ENCODE peak calls at places on chromosomes 11 and 22, in seven cellular contexts. X is A549, P is IMR-90, N is GM12878, M is H1, B is HepG2, I is K562. H is an unnamed sample. For H3K4me1, the result is how much of the 10 kb centered on the place peaks cover.

GRCh38 chr11:11500744-11501487 is 120.9 kb downstream of the GALNT18 start:
- DNase-seq in P (no peak), M (no peak), B (no peak), X (no peak), I (no peak), N (no peak), H (no peak)

GRCh38 chr11:24524156-24524555 is 27.3 kb downstream of the LUZP2 start:
- DNase-seq in X (no peak), P (peak), B (no peak), I (no peak), N (no peak), M (no peak), H (no peak)

GRCh38 chr11:104700609-104701008 is 197.7 kb downstream of the CASP12 start:
- DNase-seq in B (no peak), N (no peak), M (no peak), I (no peak), X (no peak), P (peak), H (no peak)

GRCh38 chr11:45301537-45302246 is 15.6 kb upstream of the SYT13 start:
- DNase-seq in B (no peak), X (no peak), P (no peak), N (no peak), M (no peak), I (no peak), H (no peak)

GRCh38 chr11:10906521-10906920 is 48.7 kb upstream of the ZBED5 start:
- DNase-seq in X (peak), N (no peak), I (no peak), M (no peak), B (no peak), P (peak), H (no peak)

GRCh38 chr11:121540627-121541026 is 87.9 kb upstream of the SORL1-AS1 start:
- DNase-seq in M (no peak), N (peak), X (no peak), P (no peak), I (no peak), B (no peak), H (no peak)

GRCh38 chr11:11065396-11065795 is 207.5 kb upstream of the ZBED5 start:
- DNase-seq in I (no peak), P (no peak), N (no peak), B (no peak), M (no peak), X (no peak), H (no peak)

GRCh38 chr22:48305726-48306235 is 1521.9 kb downstream of the BRD1 start:
- DNase-seq in P (no peak), X (no peak), N (no peak), I (no peak), B (no peak), M (no peak), H (no peak)

GRCh38 chr22:45602824-45603301 is 68.8 kb upstream of the ATXN10 start:
- DNase-seq in I (peak), P (no peak), X (peak), N (no peak), B (peak), M (peak), H (peak)

GRCh38 chr22:48605856-48606255 is 1221.8 kb downstream of the BRD1 start:
- DNase-seq in N (no peak), P (no peak), X (peak), B (peak), I (no peak), M (no peak), H (no peak)

GRCh38 chr11:125959511-125959910 is 13.7 kb downstream of the VSIG10L2 start:
- DNase-seq in B (no peak), I (no peak), X (no peak), M (no peak), N (no peak), P (no peak), H (no peak)

GRCh38 chr22:37171662-37172061 is 16.4 kb downstream of the C1QTNF6 start:
- DNase-seq in B (no peak), P (no peak), I (no peak), X (no peak), M (no peak), N (no peak), H (peak)

GRCh38 chr11:93032580-93032979 is 63.1 kb downstream of the MTNR1B start:
- DNase-seq in P (peak), M (no peak), B (no peak), X (no peak), I (no peak), N (no peak), H (no peak)

GRCh38 chr22:32378703-32379272 is 21.1 kb downstream of the RFPL3 start:
- DNase-seq in N (no peak), M (peak), I (peak), P (peak), B (peak), X (peak), H (peak)

GRCh38 chr11:46492540-46492939 is 101.0 kb upstream of the CHRM4 start:
- DNase-seq in P (no peak), M (no peak), N (no peak), X (no peak), I (no peak), B (no peak), H (no peak)

GRCh38 chr11:46290021-46290420 is 12.6 kb downstream of the CREB3L1 start:
- DNase-seq in X (no peak), P (no peak), B (no peak), I (no peak), N (no peak), M (no peak), H (no peak)

GRCh38 chr11:122002926-122003325 is 113.1 kb downstream of the BLID start:
- DNase-seq in P (peak), M (no peak), N (no peak), I (no peak), B (no peak), X (no peak), H (no peak)

GRCh38 chr22:18067548-18068341 is 10.0 kb upstream of the PEX26 start:
- DNase-seq in X (no peak), I (no peak), P (no peak), N (no peak), B (no peak), M (no peak), H (no peak)

GRCh38 chr22:36303874-36304273 is 50.9 kb downstream of the APOL1 start:
- DNase-seq in X (no peak), M (no peak), N (no peak), I (no peak), P (no peak), B (no peak), H (no peak)

GRCh38 chr11:119055901-119056300 is 1.1 kb downstream of the HYOU1 start:
- DNase-seq in I (peak), B (peak), M (no peak), X (peak), N (no peak), P (peak), H (peak)

GRCh38 chr11:94813436-94813720 is 45.2 kb downstream of the AMOTL1 start:
- DNase-seq in N (no peak), I (no peak), M (no peak), B (no peak), P (no peak), X (no peak), H (no peak)

GRCh38 chr22:39724390-39724789 is 153.8 kb downstream of the CACNA1I start:
- DNase-seq in X (peak), M (no peak), I (peak), N (no peak), P (no peak), B (no peak), H (no peak)

GRCh38 chr11:117443269-117444186 is 115.9 kb downstream of the CEP164 start:
- DNase-seq in I (peak), N (no peak), M (peak), P (peak), X (peak), B (peak), H (peak)

GRCh38 chr11:44789466-44789865 is 62.7 kb downstream of the TSPAN18 start:
- DNase-seq in I (no peak), B (no peak), M (no peak), P (no peak), N (no peak), X (no peak), H (no peak)

GRCh38 chr11:110773442-110773841 is 61.2 kb upstream of the ARHGAP20 start:
- DNase-seq in I (no peak), N (no peak), X (no peak), M (no peak), P (no peak), B (no peak), H (no peak)

DNA sequence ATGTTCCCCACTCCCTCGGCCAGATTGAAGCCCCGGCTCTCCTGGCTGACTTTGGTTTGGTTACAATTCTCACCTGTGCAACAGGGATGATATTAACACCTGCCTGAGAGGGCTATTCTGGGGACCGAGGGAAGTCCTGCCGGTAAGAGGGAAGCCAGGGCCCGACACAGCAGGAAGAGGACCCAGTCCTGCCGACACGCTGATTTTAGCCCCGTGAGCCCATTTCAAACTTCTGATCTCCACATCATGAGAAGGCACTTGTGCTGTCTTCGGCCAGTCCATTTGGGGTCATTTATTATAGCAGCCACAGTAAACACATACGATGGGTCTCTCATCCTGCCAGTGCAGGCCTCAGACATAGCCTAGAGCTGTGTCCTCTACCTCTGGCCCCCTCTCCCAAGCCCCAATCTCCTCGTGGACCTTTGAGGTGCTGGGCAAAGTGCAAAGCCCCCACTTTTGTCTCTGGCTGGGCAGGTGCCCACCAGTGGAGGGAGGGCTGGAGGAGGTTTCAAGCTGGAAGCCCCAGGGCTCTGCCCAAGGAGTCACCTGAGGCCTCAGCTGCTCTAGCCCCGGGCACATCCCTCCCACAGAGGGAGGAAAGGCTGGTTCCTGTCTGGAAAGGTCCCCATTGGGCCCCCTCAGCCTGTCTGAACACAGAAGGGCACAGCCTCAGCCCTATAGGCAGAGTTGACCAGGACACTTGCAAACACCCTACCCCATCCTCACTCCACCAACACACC is 59.1 kb upstream of the FGF3 start:
- DNase-seq in X (no peak), I (no peak), M (peak), B (no peak), N (no peak), P (no peak), H (peak)
- TF ChIP-seq RFX5 in X (no peak), I (no peak), M (no peak), B (no peak), N (no peak), P (no peak), H (no peak)

DNA sequence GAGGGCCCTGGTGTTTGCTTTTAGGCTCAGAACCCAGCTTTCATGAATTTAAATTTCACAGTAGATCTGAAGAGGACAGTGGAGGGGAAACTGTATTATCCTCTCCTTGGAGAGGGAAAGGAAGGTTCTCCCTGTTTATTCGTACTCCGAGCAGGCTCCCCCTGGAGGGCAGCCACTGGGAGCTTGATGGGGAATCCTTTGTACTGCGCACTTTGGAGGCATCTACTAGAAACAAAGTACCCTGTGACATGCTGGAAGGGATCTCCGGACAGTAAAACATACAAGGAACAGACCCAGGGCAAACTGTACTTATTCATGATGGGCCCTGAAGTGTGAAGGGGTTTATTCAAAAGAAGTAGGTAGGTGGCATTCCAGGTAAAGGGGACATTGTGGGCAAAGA is 27.2 kb downstream of the NAV2 start:
- DNase-seq in N (no peak), B (peak), P (peak), X (peak), I (no peak), M (peak), H (no peak)
- H3K4me1 ChIP-seq in N (under half), B (under half), P (under half), X (under half), I (under half), M (under half), H (half or more)

GRCh38 chr11:1484716-1485503 is 1.7 kb downstream of the MOB2 start:
- DNase-seq in N (no peak), I (no peak), X (no peak), M (no peak), B (no peak), P (no peak), H (no peak)

GRCh38 chr11:1487851-1488574 is 1.4 kb upstream of the MOB2 start:
- DNase-seq in M (no peak), B (no peak), N (no peak), I (no peak), P (no peak), X (no peak), H (no peak)

GRCh38 chr11:1485504-1485885 is 1.1 kb downstream of the MOB2 start:
- DNase-seq in M (no peak), P (no peak), N (no peak), X (no peak), B (no peak), I (no peak), H (no peak)

GRCh38 chr11:1487091-1487850 is 692 bp upstream of the MOB2 start:
- DNase-seq in N (no peak), B (no peak), P (no peak), M (no peak), I (no peak), X (no peak), H (no peak)

GRCh38 chr11:1486054-1486825 is at the start of gene MOB2:
- DNase-seq in N (no peak), I (peak), B (no peak), P (peak), M (no peak), X (no peak), H (no peak)
- TF ChIP-seq RFX5 in N (no peak), I (no peak), B (no peak), P (no peak), M (no peak), X (no peak), H (no peak)

GRCh38 chr22:29623059-29623458 is 19.6 kb downstream of the NF2 start:
- DNase-seq in B (no peak), M (no peak), N (no peak), X (no peak), P (no peak), I (no peak), H (no peak)

GRCh38 chr22:29625090-29625825 is 21.8 kb downstream of the NF2 start:
- DNase-seq in B (peak), P (peak), M (no peak), N (no peak), X (peak), I (peak), H (peak)

GRCh38 chr22:29623553-29624169 is 20.2 kb downstream of the NF2 start:
- DNase-seq in M (no peak), X (no peak), B (no peak), P (no peak), N (no peak), I (no peak), H (no peak)

GRCh38 chr22:29617922-29618629 is 14.6 kb downstream of the NF2 start:
- DNase-seq in N (no peak), P (peak), B (no peak), X (no peak), I (no peak), M (no peak), H (no peak)

GRCh38 chr22:29621761-29622526 is 18.5 kb downstream of the NF2 start:
- DNase-seq in N (no peak), M (no peak), X (peak), B (peak), P (peak), I (no peak), H (no peak)
- H3K4me1 ChIP-seq in N (under half), M (under half), X (half or more), B (under half), P (under half), I (under half), H (under half)

GRCh38 chr11:106858200-106858599 is 160.1 kb downstream of the GUCY1A2 start:
- DNase-seq in M (no peak), B (no peak), I (no peak), P (no peak), N (no peak), X (no peak), H (no peak)
- TF ChIP-seq RFX5 in M (no peak), B (no peak), I (no peak), P (no peak), N (no peak), X (no peak), H (no peak)

GRCh38 chr11:87298155-87298554 is 260.4 kb downstream of the TMEM135 start:
- DNase-seq in N (no peak), P (no peak), I (no peak), M (no peak), B (no peak), X (no peak), H (no peak)
- H3K4me1 ChIP-seq in N (under half), P (under half), I (under half), M (under half), B (under half), X (under half), H (under half)

DNA sequence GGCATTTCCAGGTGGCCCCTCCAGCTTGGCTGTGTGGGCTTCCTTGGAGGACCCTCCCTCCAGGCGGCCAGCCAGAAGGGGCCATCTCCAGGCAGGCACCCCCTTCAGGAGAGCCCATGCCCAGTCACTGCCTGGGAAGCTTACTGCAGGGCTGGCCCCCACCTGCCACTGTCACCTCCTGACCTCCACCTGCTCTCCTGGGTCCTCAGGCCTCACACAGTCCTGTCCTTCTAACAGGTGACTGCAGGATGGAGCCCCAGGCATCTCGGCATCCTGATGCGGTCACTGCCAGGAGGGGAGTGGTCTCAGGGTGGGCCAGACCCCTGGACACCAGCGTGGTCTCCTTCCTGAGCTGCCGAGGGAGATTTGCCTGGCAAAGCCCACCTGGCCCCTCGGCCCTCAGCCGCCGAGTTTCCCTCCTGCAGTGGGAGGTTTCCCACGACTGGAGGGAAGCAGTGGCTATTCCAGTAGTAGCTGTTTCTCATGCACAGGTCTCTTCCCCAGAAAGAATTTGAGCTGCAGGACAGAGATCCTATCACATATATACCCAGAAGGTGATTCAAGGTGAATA is 13.0 kb downstream of the TBX1 start:
- DNase-seq in X (no peak), B (no peak), P (no peak), N (no peak), I (no peak), M (no peak), H (no peak)
- TF ChIP-seq RFX5 in X (no peak), B (no peak), P (no peak), N (no peak), I (no peak), M (no peak), H (no peak)

DNA sequence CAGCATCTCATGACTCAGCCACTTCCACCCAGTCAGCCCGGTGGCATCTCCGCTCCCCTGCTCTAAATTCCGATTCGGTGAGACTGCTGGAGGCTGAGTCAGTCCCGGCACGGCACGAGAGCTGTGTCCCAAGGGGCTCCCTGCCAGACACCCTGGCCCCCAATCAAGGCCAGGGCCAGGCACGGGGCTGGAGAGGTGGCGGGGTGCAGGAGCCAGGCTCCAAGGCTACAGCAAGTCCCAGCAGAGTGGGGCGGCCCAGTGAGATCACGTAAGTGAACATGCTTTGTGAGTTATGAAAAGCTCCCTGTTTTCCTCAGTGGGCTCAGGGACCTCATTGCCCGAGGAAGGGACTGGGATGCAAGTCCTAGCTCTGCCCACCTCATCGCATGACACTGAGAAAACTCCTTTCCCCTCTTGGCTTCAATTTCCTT is 3.0 kb downstream of the C11orf68 start:
- DNase-seq in I (no peak), B (peak), X (peak), P (peak), M (no peak), N (no peak), H (no peak)
- H3K4me1 ChIP-seq in I (half or more), B (half or more), X (half or more), P (half or more), M (under half), N (under half), H (under half)

GRCh38 chr11:131745405-131745804 is 375.0 kb downstream of the NTM start:
- DNase-seq in X (no peak), I (no peak), B (no peak), M (no peak), P (peak), N (no peak), H (no peak)
- TF ChIP-seq RFX5 in X (no peak), I (no peak), B (no peak), M (no peak), P (no peak), N (no peak), H (no peak)

GRCh38 chr22:23216331-23217170 is 36.2 kb downstream of the BCR start:
- DNase-seq in X (no peak), I (peak), P (no peak), M (no peak), B (peak), N (no peak), H (no peak)
- H3K4me1 ChIP-seq in X (under half), I (half or more), P (under half), M (under half), B (half or more), N (under half), H (half or more)